ENCODE peak calls at places on chromosomes 4 and X, in six cellular contexts. F, H, S, A, Q and J are unnamed samples.

GRCh38 chr4:152535236-152535902 is 523 bp downstream of the FBXW7 start:
- DNase-seq in H (peak), Q (no peak), A (no peak), F (peak), S (no peak), J (no peak)

GRCh38 chr4:108988514-108989195 is 225.8 kb upstream of the ETNPPL start:
- DNase-seq in S (no peak), H (no peak), A (no peak), F (no peak), Q (no peak), J (no peak)

GRCh38 chr4:184199780-184200179 is 17.9 kb downstream of the ENPP6 start:
- DNase-seq in A (no peak), Q (no peak), F (no peak), S (no peak), H (no peak), J (no peak)

GRCh38 chr4:8655411-8656184 is 63.0 kb downstream of the CPZ start:
- DNase-seq in Q (no peak), A (no peak), S (no peak), H (peak), F (no peak), J (peak)

GRCh38 chr4:87545052-87545451 is 15.9 kb upstream of the SPARCL1 start:
- DNase-seq in S (no peak), H (no peak), F (no peak), Q (no peak), A (no peak), J (no peak)

GRCh38 chrX:39451061-39451460 is 646.7 kb downstream of the BCOR start:
- DNase-seq in H (no peak), Q (no peak), A (no peak), F (no peak), S (no peak), J (no peak)

GRCh38 chr4:162461952-162462351 is 298.2 kb upstream of the FSTL5 start:
- DNase-seq in H (no peak), S (no peak), A (no peak), F (peak), Q (peak), J (no peak)

GRCh38 chr4:128862608-128863313 is 53.3 kb downstream of the JADE1 start:
- DNase-seq in S (no peak), A (peak), F (no peak), Q (no peak), H (no peak), J (no peak)

GRCh38 chr4:3322059-3322550 is 29.3 kb downstream of the RGS12 start:
- DNase-seq in F (no peak), Q (no peak), H (no peak), S (no peak), A (peak), J (peak)

DNA sequence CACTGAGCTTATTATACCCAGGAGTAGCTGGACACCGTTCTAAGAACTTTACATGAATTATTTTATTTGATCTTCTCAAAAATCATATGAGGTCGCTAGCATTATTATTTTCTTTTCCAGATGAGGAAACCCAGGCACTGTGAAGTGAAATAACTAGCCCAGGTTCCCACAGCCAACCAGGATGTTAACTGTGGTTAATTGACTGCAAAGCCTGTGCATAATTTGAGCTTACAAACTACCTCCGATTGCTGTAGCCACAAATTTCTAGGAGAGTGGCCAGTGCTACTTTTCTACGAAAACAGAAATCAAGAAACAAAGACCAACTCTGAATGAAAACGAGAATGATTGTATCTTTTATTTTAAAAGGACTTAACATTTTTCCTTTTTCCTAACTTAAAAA is 27.2 kb downstream of the SPRY1 start:
- DNase-seq in H (no peak), S (no peak), Q (no peak), A (no peak), F (no peak), J (no peak)
- TF ChIP-seq POLR2AphosphoS5 in H (no peak), S (no peak), Q (no peak), A (no peak), F (no peak), J (no peak)

GRCh38 chr4:687975-688694 is 816 bp downstream of the SLC49A3 start:
- DNase-seq in S (no peak), Q (no peak), F (no peak), H (no peak), A (peak), J (no peak)
- H3K4me3 ChIP-seq in S (no peak), Q (peak), F (no peak), H (peak), A (peak), J (peak)

DNA sequence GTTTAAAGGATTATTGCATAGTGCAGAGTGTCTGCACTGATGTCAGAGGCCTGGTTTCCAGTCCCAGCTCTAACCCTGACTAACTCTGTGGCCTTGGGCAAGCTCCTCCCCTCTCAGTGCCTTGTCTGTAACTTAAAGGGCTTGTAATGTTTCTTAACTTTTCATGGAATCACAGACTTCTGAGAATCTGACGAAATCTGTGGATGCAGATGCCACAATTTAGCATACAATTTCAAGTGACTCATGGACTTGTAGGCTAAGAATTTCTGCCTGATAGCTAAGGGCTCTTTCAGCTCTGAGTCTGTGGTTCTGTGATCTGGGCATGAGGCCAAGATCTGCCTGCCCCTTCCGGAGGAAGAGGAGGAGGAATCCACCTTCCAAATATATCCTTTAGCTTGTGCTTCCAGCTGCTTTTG is 236.9 kb downstream of the AR start:
- DNase-seq in F (no peak), H (peak), S (no peak), A (no peak), Q (no peak), J (no peak)
- TF ChIP-seq POLR2AphosphoS5 in F (no peak), H (peak), S (no peak), A (no peak), Q (no peak), J (peak)

GRCh38 chr4:105147226-105148151 is 813 bp downstream of the TET2 start:
- DNase-seq in Q (no peak), F (peak), A (peak), S (no peak), H (peak), J (no peak)

GRCh38 chr4:105146286-105147219 is at the start of gene TET2:
- DNase-seq in F (peak), A (peak), Q (peak), H (peak), S (peak), J (peak)

GRCh38 chr4:105140684-105141490 is 5.8 kb upstream of the TET2 start:
- DNase-seq in F (peak), A (no peak), H (no peak), S (peak), Q (no peak), J (no peak)

GRCh38 chr4:105145913-105146285 is 777 bp upstream of the TET2 start:
- DNase-seq in H (peak), A (peak), Q (no peak), S (no peak), F (no peak), J (no peak)

DNA sequence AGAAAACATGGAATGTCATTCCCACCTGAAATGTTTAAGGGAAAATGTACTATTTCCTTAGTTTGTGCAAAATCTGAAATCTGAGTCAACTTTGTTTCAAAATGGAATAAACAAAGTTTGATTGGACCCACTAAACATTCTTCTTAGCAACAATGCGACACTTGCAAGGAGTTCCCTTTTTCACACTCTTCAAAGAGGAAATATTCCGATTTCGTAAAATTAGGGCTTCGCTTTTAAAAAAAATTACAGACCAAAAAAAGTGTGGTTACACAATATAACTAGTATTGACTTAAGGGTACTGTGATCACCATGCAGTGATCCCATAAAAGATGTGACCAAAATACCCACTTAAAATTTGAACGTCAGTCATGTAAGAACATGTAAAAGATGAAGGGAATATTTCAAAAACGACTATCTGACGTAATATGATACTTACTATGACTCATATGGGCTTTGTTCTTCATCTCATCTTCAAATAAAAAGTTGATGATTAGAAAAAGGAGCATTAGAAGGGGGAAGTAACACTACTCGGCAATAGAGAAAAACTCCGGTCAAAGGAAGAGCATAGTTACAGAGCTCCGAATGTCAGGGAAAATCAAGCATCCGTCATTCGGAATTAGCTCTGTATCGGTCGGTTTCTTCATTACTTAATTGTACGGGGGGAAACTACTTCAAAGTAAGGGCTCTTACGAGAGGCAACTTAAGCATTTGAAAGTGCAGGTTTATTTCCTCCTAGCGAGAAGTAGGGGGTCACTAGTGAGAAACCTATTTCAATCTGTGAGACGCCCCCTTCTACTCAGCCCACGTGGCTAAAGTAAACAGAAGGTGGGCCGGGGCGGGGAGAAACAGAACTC is 1.4 kb upstream of the TET2 start:
- DNase-seq in S (no peak), A (no peak), H (no peak), F (no peak), Q (no peak), J (no peak)
- H3K4me3 ChIP-seq in S (peak), A (peak), H (peak), F (peak), Q (no peak), J (peak)